ENCODE peak calls at places on chromosome 3, in nine cellular contexts. V is hepatocyte, X is cardiac muscle cell, B is left ventricle myocardium inferior, Y is caudate nucleus, Z is endodermal cell, O is heart left ventricle, W is A549, L is heart right ventricle. D is an unnamed sample.

GRCh38 chr3:196611761-196612483 is 27.6 kb upstream of the NRROS start:
- DNase-seq in V (no peak), X (peak), B (no peak), Y (no peak), Z (peak), O (no peak), W (no peak), L (peak), D (no peak)

GRCh38 chr3:135034291-135034768 is 239.3 kb downstream of the EPHB1 start:
- DNase-seq in V (peak), X (no peak), B (no peak), Y (no peak), Z (peak), O (no peak), W (no peak), L (no peak), D (peak)

GRCh38 chr3:99409961-99410360 is 228.4 kb upstream of the COL8A1 start:
- DNase-seq in V (no peak), X (no peak), B (no peak), Y (no peak), Z (no peak), O (no peak), W (no peak), L (no peak), D (no peak)

GRCh38 chr3:11803977-11804903 is 42.4 kb downstream of the TAMM41 start:
- DNase-seq in V (peak), X (peak), B (no peak), Y (no peak), Z (peak), O (no peak), W (peak), L (peak), D (no peak)

GRCh38 chr3:23811919-23812318 is 6.2 kb downstream of the UBE2E1 start:
- DNase-seq in V (no peak), X (no peak), B (no peak), Y (no peak), Z (no peak), O (no peak), W (no peak), L (no peak), D (no peak)

GRCh38 chr3:12138044-12138443 is 20.7 kb downstream of the TIMP4 start:
- DNase-seq in V (no peak), X (peak), B (no peak), Y (no peak), Z (peak), O (no peak), W (peak), L (no peak), D (no peak)

GRCh38 chr3:76753599-76753998 is 286.3 kb upstream of the ROBO2 start:
- DNase-seq in V (peak), X (no peak), B (no peak), Y (no peak), Z (no peak), O (no peak), W (no peak), L (no peak), D (no peak)

GRCh38 chr3:115836944-115837343 is 213.6 kb downstream of the GAP43 start:
- DNase-seq in V (no peak), X (peak), B (no peak), Y (no peak), Z (no peak), O (no peak), W (peak), L (no peak), D (no peak)

GRCh38 chr3:127254730-127255129 is 33.1 kb downstream of the PRR20G start:
- DNase-seq in V (no peak), X (peak), B (no peak), Y (no peak), Z (no peak), O (no peak), W (peak), L (no peak), D (peak)

GRCh38 chr3:54582424-54582823 is 345.4 kb downstream of the LRTM1 start:
- DNase-seq in V (no peak), X (no peak), B (no peak), Y (no peak), Z (no peak), O (no peak), W (no peak), L (no peak), D (no peak)
- H3K27ac ChIP-seq in V (no peak), X (no peak), B (no peak), Y (no peak), Z (no peak), O (no peak), W (no peak), L (no peak), D (no peak)

DNA sequence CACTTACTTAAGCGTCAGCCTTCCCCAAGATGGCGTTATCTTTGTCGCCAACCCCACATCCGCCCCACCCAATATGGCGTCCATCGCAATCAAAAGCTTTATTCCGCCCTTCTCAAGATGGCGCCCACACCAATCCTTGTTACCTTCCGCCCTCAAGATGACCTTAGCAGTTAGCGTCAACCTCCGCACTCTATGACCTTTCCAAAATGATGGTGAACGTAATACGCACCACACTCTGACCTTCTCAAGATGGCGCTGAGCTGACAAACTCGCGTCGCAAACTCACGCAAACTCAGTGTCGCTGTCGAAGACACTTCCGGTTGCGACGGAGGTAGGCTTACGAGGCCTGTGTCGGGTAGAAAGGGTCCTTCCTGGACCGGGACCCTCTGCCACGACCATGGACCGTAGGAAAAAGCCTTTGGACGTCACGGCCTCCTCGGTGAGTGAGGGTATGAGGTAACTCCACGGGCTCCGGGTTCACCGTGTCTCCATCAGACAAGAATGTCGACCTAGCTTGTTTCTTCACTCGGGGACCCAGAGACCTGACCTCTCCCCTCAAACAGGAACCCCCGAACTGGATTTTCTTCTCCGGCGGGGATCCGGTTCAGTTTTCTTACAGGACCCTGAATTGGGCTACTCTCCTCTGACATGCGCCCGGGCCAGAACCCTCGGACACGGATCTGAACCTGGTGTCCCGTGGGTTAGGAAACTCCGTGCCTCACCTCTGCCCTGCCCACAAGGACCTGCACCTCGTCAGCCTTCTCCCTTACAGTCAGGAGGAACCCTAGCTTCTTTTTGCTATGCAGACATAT is at the start of gene CCDC174:
- DNase-seq in V (peak), X (peak), B (peak), Y (peak), Z (peak), O (peak), W (peak), L (peak), D (peak)
- H3K27ac ChIP-seq in V (peak), X (peak), B (peak), Y (peak), Z (peak), O (peak), W (peak), L (peak), D (peak)

GRCh38 chr3:132134611-132135010 is 99.8 kb upstream of the CPNE4 start:
- DNase-seq in V (no peak), X (peak), B (no peak), Y (no peak), Z (no peak), O (no peak), W (no peak), L (no peak), D (no peak)
- H3K27ac ChIP-seq in V (no peak), X (no peak), B (no peak), Y (no peak), Z (no peak), O (no peak), W (peak), L (no peak), D (no peak)

GRCh38 chr3:15287565-15288330 is 44.6 kb downstream of the SH3BP5 start:
- DNase-seq in V (peak), X (peak), B (peak), Y (no peak), Z (no peak), O (no peak), W (no peak), L (peak), D (peak)
- H3K27ac ChIP-seq in V (peak), X (no peak), B (peak), Y (no peak), Z (no peak), O (no peak), W (no peak), L (peak), D (peak)

DNA sequence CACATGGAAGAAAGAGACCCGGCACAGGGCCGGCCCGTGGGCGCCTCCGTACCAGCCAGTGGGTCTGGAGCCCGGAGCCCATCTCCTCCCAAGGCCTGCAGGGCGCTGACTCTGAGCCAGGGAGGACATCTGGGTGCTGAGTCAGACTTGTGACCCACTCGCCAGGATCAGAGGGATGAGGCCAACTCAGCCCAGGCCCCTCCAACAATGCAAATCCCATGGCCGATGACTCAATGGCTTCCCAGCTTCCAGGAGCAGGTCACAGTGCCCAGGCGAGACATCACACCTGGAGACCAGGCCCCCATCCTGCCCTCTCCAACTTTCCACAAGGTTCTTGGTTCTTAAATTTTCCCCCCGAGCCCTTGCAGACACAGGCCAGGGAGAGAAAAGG is 95.1 kb downstream of the LRIG1 start:
- DNase-seq in V (no peak), X (peak), B (no peak), Y (peak), Z (peak), O (no peak), W (no peak), L (no peak), D (no peak)
- H3K27ac ChIP-seq in V (no peak), X (no peak), B (peak), Y (peak), Z (peak), O (peak), W (no peak), L (peak), D (peak)

DNA sequence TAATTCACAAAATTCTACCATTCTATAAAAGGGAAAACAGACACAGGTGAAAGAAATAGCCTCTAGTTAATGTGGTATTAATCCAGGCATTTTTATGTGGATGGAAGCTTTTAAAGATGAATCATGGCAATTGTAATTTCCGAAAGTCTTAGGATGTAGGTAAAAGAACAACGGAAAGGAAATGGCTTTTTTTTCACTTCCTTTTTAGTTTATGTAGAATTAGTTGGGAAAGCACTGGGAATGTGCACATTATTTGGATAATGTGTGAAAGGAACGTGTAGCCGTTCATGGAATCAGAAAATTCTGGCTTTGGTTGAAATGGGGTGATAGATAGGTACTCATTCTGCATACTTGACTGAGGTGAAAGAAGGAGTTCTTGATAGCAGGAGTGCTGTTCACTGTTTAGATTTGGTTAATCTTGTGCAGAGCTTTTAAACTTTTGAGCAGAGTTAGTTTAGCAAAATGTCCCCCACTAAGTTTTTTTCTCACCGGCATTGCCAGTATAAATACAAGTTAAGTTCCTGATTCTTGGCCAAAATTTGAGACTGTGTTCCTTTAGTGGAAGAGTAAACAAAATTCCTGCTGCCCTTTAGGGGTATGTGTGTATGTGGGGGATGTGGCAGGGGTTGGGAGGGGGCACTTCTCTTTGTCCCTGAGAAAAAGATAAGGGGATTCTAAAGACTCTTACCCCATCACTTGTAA is 20.2 kb upstream of the UTS2B start:
- DNase-seq in V (no peak), X (peak), B (no peak), Y (no peak), Z (no peak), O (no peak), W (no peak), L (no peak), D (no peak)
- H3K27ac ChIP-seq in V (peak), X (peak), B (peak), Y (no peak), Z (no peak), O (peak), W (no peak), L (peak), D (peak)

GRCh38 chr3:69962053-69962452 is 37.5 kb upstream of the SAMMSON start:
- DNase-seq in V (no peak), X (no peak), B (no peak), Y (no peak), Z (no peak), O (no peak), W (no peak), L (no peak), D (no peak)
- H3K27ac ChIP-seq in V (no peak), X (peak), B (no peak), Y (no peak), Z (no peak), O (no peak), W (no peak), L (no peak), D (no peak)

GRCh38 chr3:111594781-111595180 is 365 bp downstream of the ZBED2 start:
- DNase-seq in V (no peak), X (no peak), B (no peak), Y (no peak), Z (no peak), O (no peak), W (no peak), L (no peak), D (no peak)
- H3K27ac ChIP-seq in V (no peak), X (no peak), B (no peak), Y (no peak), Z (no peak), O (no peak), W (peak), L (no peak), D (no peak)

D was measured in esophagus muscularis mucosa.